ENCODE peak calls at places on chromosome 21, in seven cellular contexts. W is GM12892, V is K562, P is HepG2, U is H1, H is GM12878, S is SK-N-SH. L is an unnamed sample.

GRCh38 chr21:30257773-30258172 is 25.0 kb downstream of the KRTAP24-1 start:
- DNase-seq in W (no peak), V (peak), P (no peak), U (peak), H (no peak), S (peak), L (no peak)

GRCh38 chr21:39093526-39093925 is 89.7 kb downstream of the PSMG1 start:
- DNase-seq in W (no peak), V (no peak), P (no peak), U (no peak), H (no peak), S (no peak), L (no peak)

GRCh38 chr21:39874759-39875158 is 7.5 kb downstream of the PCP4 start:
- DNase-seq in W (no peak), V (no peak), P (no peak), U (no peak), H (no peak), S (no peak), L (no peak)

GRCh38 chr21:31630062-31630711 is 29.3 kb upstream of the SOD1 start:
- DNase-seq in W (no peak), V (no peak), P (peak), U (no peak), H (no peak), S (no peak), L (no peak)

GRCh38 chr21:28952686-28953085 is 40.0 kb downstream of the LTN1 start:
- DNase-seq in W (no peak), V (no peak), P (no peak), U (no peak), H (no peak), S (no peak), L (no peak)

GRCh38 chr21:28669978-28670377 is 322.7 kb downstream of the LTN1 start:
- DNase-seq in W (no peak), V (no peak), P (no peak), U (no peak), H (no peak), S (no peak), L (no peak)

GRCh38 chr21:16534408-16535099 is 804.8 kb downstream of the USP25 start:
- DNase-seq in W (no peak), V (no peak), P (no peak), U (no peak), H (no peak), S (peak), L (no peak)

GRCh38 chr21:42121792-42122191 is 50.7 kb downstream of the UMODL1 start:
- DNase-seq in W (no peak), V (no peak), P (no peak), U (no peak), H (no peak), S (no peak), L (no peak)

GRCh38 chr21:25831300-25831699 is 96.5 kb downstream of the GABPA start:
- DNase-seq in W (no peak), V (no peak), P (no peak), U (no peak), H (no peak), S (no peak), L (no peak)

GRCh38 chr21:15592957-15593356 is 136.8 kb upstream of the USP25 start:
- DNase-seq in W (no peak), V (no peak), P (no peak), U (no peak), H (no peak), S (no peak), L (no peak)

GRCh38 chr21:31450971-31451370 is 106.9 kb upstream of the TIAM1 start:
- DNase-seq in W (no peak), V (no peak), P (no peak), U (no peak), H (no peak), S (no peak), L (no peak)

GRCh38 chr21:15333943-15334342 is 269.1 kb upstream of the NRIP1 start:
- DNase-seq in W (no peak), V (no peak), P (no peak), U (no peak), H (no peak), S (no peak), L (no peak)

GRCh38 chr21:16773206-16773605 is 739.6 kb upstream of the CXADR start:
- DNase-seq in W (no peak), V (no peak), P (no peak), U (no peak), H (no peak), S (no peak), L (no peak)

GRCh38 chr21:32278068-32278467 is 781 bp downstream of the MIS18A start:
- DNase-seq in W (no peak), V (no peak), P (no peak), U (no peak), H (no peak), S (peak), L (no peak)

GRCh38 chr21:37045139-37045538 is 27.7 kb downstream of the PIGP start:
- DNase-seq in W (no peak), V (no peak), P (no peak), U (no peak), H (no peak), S (no peak), L (peak)

GRCh38 chr21:44734026-44734745 is 22.8 kb upstream of the TSPEAR start:
- DNase-seq in W (no peak), V (no peak), P (no peak), U (peak), H (no peak), S (no peak), L (no peak)
- TF ChIP-seq TAF1 in W (no peak), V (no peak), P (no peak), U (no peak), H (no peak), S (no peak), L (no peak)

GRCh38 chr21:26849428-26850115 is 4.4 kb upstream of the ADAMTS1 start:
- DNase-seq in W (no peak), V (peak), P (peak), U (no peak), H (no peak), S (peak), L (no peak)
- TF ChIP-seq TAF1 in W (no peak), V (no peak), P (no peak), U (no peak), H (no peak), S (no peak), L (no peak)

GRCh38 chr21:19553930-19554615 is 1150.5 kb upstream of the TMPRSS15 start:
- DNase-seq in W (no peak), V (no peak), P (no peak), U (peak), H (no peak), S (no peak), L (no peak)
- TF ChIP-seq TAF1 in W (no peak), V (no peak), P (no peak), U (no peak), H (no peak), S (no peak), L (no peak)

GRCh38 chr21:34846601-34847112 is 177.9 kb downstream of the CLIC6 start:
- DNase-seq in W (no peak), V (no peak), P (no peak), U (no peak), H (no peak), S (no peak), L (no peak)
- TF ChIP-seq TAF1 in W (no peak), V (no peak), P (no peak), U (no peak), H (no peak), S (no peak), L (no peak)

GRCh38 chr21:43369124-43369523 is 57.8 kb downstream of the SIK1 start:
- DNase-seq in W (no peak), V (no peak), P (peak), U (no peak), H (no peak), S (peak), L (no peak)
- TF ChIP-seq TAF1 in W (no peak), V (no peak), P (no peak), U (no peak), H (no peak), S (no peak), L (no peak)

DNA sequence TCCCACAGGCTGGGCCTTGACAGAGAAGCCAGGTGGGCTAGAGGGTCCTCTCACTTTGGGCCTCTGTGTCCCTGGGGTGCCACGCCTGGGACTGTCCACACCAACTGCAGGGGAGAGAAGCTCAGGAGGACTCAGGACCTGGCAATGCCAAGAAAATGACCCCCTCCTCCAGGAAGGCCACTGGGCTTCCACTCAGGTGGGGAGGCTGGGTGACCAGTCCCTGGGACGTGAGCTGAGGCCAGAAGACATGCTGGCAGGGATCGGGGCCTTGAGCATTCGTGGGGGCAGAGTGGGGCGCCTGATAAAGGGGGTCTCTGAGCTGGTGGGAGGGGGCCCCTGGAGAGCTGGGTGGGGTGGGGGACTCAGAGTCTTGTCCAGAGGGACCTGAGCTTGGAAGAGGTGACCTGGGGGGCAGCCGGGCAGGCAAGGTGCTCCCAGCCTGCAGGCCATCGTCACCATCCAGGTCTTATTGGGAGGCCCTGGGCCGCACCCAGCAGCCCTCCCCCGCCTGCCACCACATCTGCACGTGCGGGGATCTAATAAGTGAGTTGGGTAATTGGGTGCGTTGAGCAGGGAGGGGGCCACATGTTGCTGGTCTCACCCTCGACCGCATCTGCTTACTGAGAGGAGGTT is 15.2 kb upstream of the COL6A2 start:
- DNase-seq in W (no peak), V (no peak), P (no peak), U (no peak), H (no peak), S (no peak), L (no peak)
- TF ChIP-seq TAF1 in W (no peak), V (no peak), P (no peak), U (no peak), H (no peak), S (no peak), L (no peak)